ENCODE peak calls at places on chromosomes 16 and 17, in seven cellular contexts. One of them, this sample, is unnamed.

GRCh38 chr16:87713469-87714229 is 52.1 kb downstream of the KLHDC4 start:
- DNase-seq in Karpas-422: no peak
- DNase-seq in astrocyte of the spinal cord: no peak
- DNase-seq in uterus: no peak
- DNase-seq in A549: no peak
- DNase-seq in breast epithelium: no peak
- DNase-seq in AG10803: no peak
- DNase-seq in this sample: no peak

GRCh38 chr16:85291302-85292148 is 179.3 kb upstream of the CIBAR2 start:
- DNase-seq in Karpas-422: no peak
- DNase-seq in astrocyte of the spinal cord: no peak
- DNase-seq in uterus: no peak
- DNase-seq in A549: no peak
- DNase-seq in breast epithelium: no peak
- DNase-seq in AG10803: no peak
- DNase-seq in this sample: no peak

GRCh38 chr16:49952386-49952785 is 72.6 kb upstream of the CNEP1R1 start:
- DNase-seq in Karpas-422: no peak
- DNase-seq in astrocyte of the spinal cord: no peak
- DNase-seq in uterus: no peak
- DNase-seq in A549: peak
- DNase-seq in breast epithelium: no peak
- DNase-seq in AG10803: no peak
- DNase-seq in this sample: no peak

GRCh38 chr17:2025220-2025621 is at the start of gene RTN4RL1:
- DNase-seq in Karpas-422: peak
- DNase-seq in astrocyte of the spinal cord: peak
- DNase-seq in uterus: peak
- DNase-seq in A549: peak
- DNase-seq in breast epithelium: peak
- DNase-seq in AG10803: peak
- DNase-seq in this sample: no peak

GRCh38 chr17:39605492-39606433 is 2.0 kb downstream of the NEUROD2 start:
- DNase-seq in Karpas-422: peak
- DNase-seq in astrocyte of the spinal cord: peak
- DNase-seq in uterus: no peak
- DNase-seq in A549: peak
- DNase-seq in breast epithelium: no peak
- DNase-seq in AG10803: no peak
- DNase-seq in this sample: no peak

GRCh38 chr16:46649571-46649970 is 28.4 kb upstream of the SHCBP1 start:
- DNase-seq in Karpas-422: no peak
- DNase-seq in astrocyte of the spinal cord: peak
- DNase-seq in uterus: peak
- DNase-seq in A549: no peak
- DNase-seq in breast epithelium: peak
- DNase-seq in AG10803: no peak
- DNase-seq in this sample: no peak

GRCh38 chr16:66289986-66290385 is 76.5 kb upstream of the CDH5 start:
- DNase-seq in Karpas-422: no peak
- DNase-seq in astrocyte of the spinal cord: no peak
- DNase-seq in uterus: no peak
- DNase-seq in A549: no peak
- DNase-seq in breast epithelium: no peak
- DNase-seq in AG10803: no peak
- DNase-seq in this sample: no peak

GRCh38 chr17:74752415-74752814 is 4.0 kb downstream of the NHERF1 start:
- DNase-seq in Karpas-422: no peak
- DNase-seq in astrocyte of the spinal cord: no peak
- DNase-seq in uterus: no peak
- DNase-seq in A549: no peak
- DNase-seq in breast epithelium: no peak
- DNase-seq in AG10803: no peak
- DNase-seq in this sample: no peak

GRCh38 chr17:63474174-63474913 is 2.5 kb upstream of the ACE start:
- DNase-seq in Karpas-422: no peak
- DNase-seq in astrocyte of the spinal cord: no peak
- DNase-seq in uterus: peak
- DNase-seq in A549: no peak
- DNase-seq in breast epithelium: no peak
- DNase-seq in AG10803: no peak
- DNase-seq in this sample: no peak

GRCh38 chr17:9647014-9647413 is 1.7 kb downstream of the USP43 start:
- DNase-seq in Karpas-422: no peak
- DNase-seq in astrocyte of the spinal cord: no peak
- DNase-seq in uterus: no peak
- DNase-seq in A549: no peak
- DNase-seq in breast epithelium: no peak
- DNase-seq in AG10803: no peak
- DNase-seq in this sample: no peak

GRCh38 chr17:9643611-9644010 is 1.7 kb upstream of the USP43 start:
- DNase-seq in Karpas-422: no peak
- DNase-seq in astrocyte of the spinal cord: no peak
- DNase-seq in uterus: no peak
- DNase-seq in A549: no peak
- DNase-seq in breast epithelium: no peak
- DNase-seq in AG10803: peak
- DNase-seq in this sample: no peak

GRCh38 chr17:9645858-9646555 is 690 bp downstream of the USP43 start:
- DNase-seq in Karpas-422: no peak
- DNase-seq in astrocyte of the spinal cord: peak
- DNase-seq in uterus: no peak
- DNase-seq in A549: peak
- DNase-seq in breast epithelium: peak
- DNase-seq in AG10803: no peak
- DNase-seq in this sample: no peak

GRCh38 chr17:9646556-9646905 is 1.2 kb downstream of the USP43 start:
- DNase-seq in Karpas-422: no peak
- DNase-seq in astrocyte of the spinal cord: peak
- DNase-seq in uterus: no peak
- DNase-seq in A549: no peak
- DNase-seq in breast epithelium: no peak
- DNase-seq in AG10803: no peak
- DNase-seq in this sample: no peak

GRCh38 chr17:9644910-9645751 is at the start of gene USP43:
- DNase-seq in Karpas-422: no peak
- DNase-seq in astrocyte of the spinal cord: no peak
- DNase-seq in uterus: no peak
- DNase-seq in A549: peak
- DNase-seq in breast epithelium: peak
- DNase-seq in AG10803: peak
- DNase-seq in this sample: no peak
- H3K4me3 ChIP-seq in Karpas-422: peak
- H3K4me3 ChIP-seq in astrocyte of the spinal cord: peak
- H3K4me3 ChIP-seq in uterus: peak
- H3K4me3 ChIP-seq in A549: peak
- H3K4me3 ChIP-seq in breast epithelium: peak
- H3K4me3 ChIP-seq in AG10803: peak
- H3K4me3 ChIP-seq in this sample: peak

GRCh38 chr17:43597624-43598358 is 51.7 kb upstream of the ETV4 start:
- DNase-seq in Karpas-422: no peak
- DNase-seq in astrocyte of the spinal cord: no peak
- DNase-seq in uterus: no peak
- DNase-seq in A549: no peak
- DNase-seq in breast epithelium: no peak
- DNase-seq in AG10803: no peak
- DNase-seq in this sample: no peak

GRCh38 chr17:43601280-43602050 is 55.3 kb upstream of the ETV4 start:
- DNase-seq in Karpas-422: no peak
- DNase-seq in astrocyte of the spinal cord: peak
- DNase-seq in uterus: peak
- DNase-seq in A549: no peak
- DNase-seq in breast epithelium: peak
- DNase-seq in AG10803: peak
- DNase-seq in this sample: peak

GRCh38 chr17:43599046-43599395 is 52.9 kb upstream of the ETV4 start:
- DNase-seq in Karpas-422: no peak
- DNase-seq in astrocyte of the spinal cord: no peak
- DNase-seq in uterus: no peak
- DNase-seq in A549: no peak
- DNase-seq in breast epithelium: no peak
- DNase-seq in AG10803: no peak
- DNase-seq in this sample: no peak

GRCh38 chr17:43599835-43600234 is 53.7 kb upstream of the ETV4 start:
- DNase-seq in Karpas-422: no peak
- DNase-seq in astrocyte of the spinal cord: peak
- DNase-seq in uterus: peak
- DNase-seq in A549: peak
- DNase-seq in breast epithelium: peak
- DNase-seq in AG10803: peak
- DNase-seq in this sample: no peak

GRCh38 chr17:43598359-43599045 is 52.4 kb upstream of the ETV4 start:
- DNase-seq in Karpas-422: no peak
- DNase-seq in astrocyte of the spinal cord: no peak
- DNase-seq in uterus: no peak
- DNase-seq in A549: no peak
- DNase-seq in breast epithelium: no peak
- DNase-seq in AG10803: no peak
- DNase-seq in this sample: no peak
- H3K4me3 ChIP-seq in Karpas-422: no peak
- H3K4me3 ChIP-seq in astrocyte of the spinal cord: no peak
- H3K4me3 ChIP-seq in uterus: no peak
- H3K4me3 ChIP-seq in A549: no peak
- H3K4me3 ChIP-seq in breast epithelium: no peak
- H3K4me3 ChIP-seq in AG10803: no peak
- H3K4me3 ChIP-seq in this sample: no peak

GRCh38 chr17:41784207-41784744 is 2.2 kb downstream of the JUP start:
- DNase-seq in Karpas-422: no peak
- DNase-seq in astrocyte of the spinal cord: no peak
- DNase-seq in uterus: peak
- DNase-seq in A549: peak
- DNase-seq in breast epithelium: peak
- DNase-seq in AG10803: no peak
- DNase-seq in this sample: no peak

GRCh38 chr17:41779954-41780353 is 6.6 kb downstream of the JUP start:
- DNase-seq in Karpas-422: no peak
- DNase-seq in astrocyte of the spinal cord: no peak
- DNase-seq in uterus: no peak
- DNase-seq in A549: no peak
- DNase-seq in breast epithelium: no peak
- DNase-seq in AG10803: no peak
- DNase-seq in this sample: no peak

GRCh38 chr17:41785091-41785875 is 1.2 kb downstream of the JUP start:
- DNase-seq in Karpas-422: no peak
- DNase-seq in astrocyte of the spinal cord: no peak
- DNase-seq in uterus: no peak
- DNase-seq in A549: peak
- DNase-seq in breast epithelium: no peak
- DNase-seq in AG10803: no peak
- DNase-seq in this sample: no peak

GRCh38 chr17:41782142-41782541 is 4.4 kb downstream of the JUP start:
- DNase-seq in Karpas-422: no peak
- DNase-seq in astrocyte of the spinal cord: no peak
- DNase-seq in uterus: peak
- DNase-seq in A549: no peak
- DNase-seq in breast epithelium: no peak
- DNase-seq in AG10803: no peak
- DNase-seq in this sample: no peak

DNA sequence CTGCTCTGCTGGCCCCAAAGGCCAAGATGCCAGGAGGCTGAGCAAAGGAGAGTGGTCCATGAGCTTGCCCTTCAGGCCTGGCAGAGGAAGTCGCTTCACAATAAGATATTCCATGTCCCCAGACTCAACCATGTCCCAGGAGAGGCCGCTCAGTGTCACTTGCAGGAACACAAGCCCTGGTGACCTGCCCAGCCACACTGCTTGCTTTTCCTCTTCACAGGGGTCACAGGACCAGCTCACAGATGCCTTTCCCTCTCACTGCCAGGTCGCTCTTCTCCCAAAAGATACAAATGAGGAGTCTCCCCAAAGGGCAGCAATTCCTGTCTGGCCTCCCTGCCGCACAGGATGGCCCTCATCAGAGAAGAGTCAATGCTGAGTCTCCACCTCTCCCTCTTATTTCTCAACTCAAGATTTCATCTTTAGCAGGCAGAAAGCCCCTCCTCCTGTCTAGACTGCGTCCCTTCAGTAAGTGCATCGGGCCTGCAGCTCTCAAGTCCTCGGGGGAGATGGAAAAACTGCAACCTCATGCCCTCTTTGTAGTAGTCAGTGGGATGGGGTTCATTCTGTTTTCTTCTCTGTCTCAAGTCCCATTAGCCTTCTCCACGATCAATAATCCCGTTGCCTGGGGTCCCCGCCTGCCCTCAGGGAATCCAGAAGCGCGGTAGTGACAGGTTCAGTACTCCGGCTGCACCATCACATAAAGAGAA is 5.0 kb downstream of the JUP start:
- DNase-seq in Karpas-422: no peak
- DNase-seq in astrocyte of the spinal cord: no peak
- DNase-seq in uterus: no peak
- DNase-seq in A549: peak
- DNase-seq in breast epithelium: no peak
- DNase-seq in AG10803: no peak
- DNase-seq in this sample: no peak
- H3K4me3 ChIP-seq in Karpas-422: no peak
- H3K4me3 ChIP-seq in astrocyte of the spinal cord: no peak
- H3K4me3 ChIP-seq in uterus: no peak
- H3K4me3 ChIP-seq in A549: no peak
- H3K4me3 ChIP-seq in breast epithelium: peak
- H3K4me3 ChIP-seq in AG10803: no peak
- H3K4me3 ChIP-seq in this sample: no peak

GRCh38 chr16:21646721-21647561 is 5.5 kb downstream of the IGSF6 start:
- DNase-seq in Karpas-422: peak
- DNase-seq in astrocyte of the spinal cord: no peak
- DNase-seq in uterus: no peak
- DNase-seq in A549: no peak
- DNase-seq in breast epithelium: no peak
- DNase-seq in AG10803: no peak
- DNase-seq in this sample: no peak

GRCh38 chr16:21644674-21645073 is 7.7 kb downstream of the IGSF6 start:
- DNase-seq in Karpas-422: peak
- DNase-seq in astrocyte of the spinal cord: no peak
- DNase-seq in uterus: no peak
- DNase-seq in A549: no peak
- DNase-seq in breast epithelium: no peak
- DNase-seq in AG10803: no peak
- DNase-seq in this sample: no peak

GRCh38 chr16:21643787-21644186 is 8.6 kb downstream of the IGSF6 start:
- DNase-seq in Karpas-422: no peak
- DNase-seq in astrocyte of the spinal cord: no peak
- DNase-seq in uterus: no peak
- DNase-seq in A549: no peak
- DNase-seq in breast epithelium: no peak
- DNase-seq in AG10803: no peak
- DNase-seq in this sample: no peak

GRCh38 chr16:21646091-21646490 is 6.3 kb downstream of the IGSF6 start:
- DNase-seq in Karpas-422: peak
- DNase-seq in astrocyte of the spinal cord: no peak
- DNase-seq in uterus: no peak
- DNase-seq in A549: no peak
- DNase-seq in breast epithelium: no peak
- DNase-seq in AG10803: no peak
- DNase-seq in this sample: no peak

DNA sequence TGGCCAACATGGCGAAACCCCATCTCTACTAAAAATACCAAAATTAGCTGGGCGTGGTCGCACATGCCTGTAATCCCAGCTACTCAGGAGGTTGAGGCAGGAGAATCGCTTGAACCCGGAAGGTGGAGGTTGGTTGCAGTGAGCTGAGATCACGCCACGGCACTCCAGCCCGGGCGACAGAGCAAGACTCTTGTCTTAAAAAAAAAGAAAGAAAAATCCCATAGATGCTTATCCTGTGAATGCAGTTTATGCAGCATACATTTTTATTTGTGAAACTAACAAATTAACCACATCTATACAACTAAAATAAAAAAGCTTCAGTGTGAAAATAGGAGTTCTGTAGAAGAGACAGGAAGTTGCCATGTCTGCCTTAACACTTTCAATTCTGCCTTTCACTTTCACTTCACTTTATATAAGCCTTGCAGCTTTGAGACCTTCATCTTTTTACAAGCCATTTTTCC is 7.1 kb downstream of the IGSF6 start:
- DNase-seq in Karpas-422: peak
- DNase-seq in astrocyte of the spinal cord: peak
- DNase-seq in uterus: no peak
- DNase-seq in A549: no peak
- DNase-seq in breast epithelium: no peak
- DNase-seq in AG10803: peak
- DNase-seq in this sample: no peak
- H3K4me3 ChIP-seq in Karpas-422: peak
- H3K4me3 ChIP-seq in astrocyte of the spinal cord: no peak
- H3K4me3 ChIP-seq in uterus: peak
- H3K4me3 ChIP-seq in A549: no peak
- H3K4me3 ChIP-seq in breast epithelium: peak
- H3K4me3 ChIP-seq in AG10803: peak
- H3K4me3 ChIP-seq in this sample: peak

This sample was measured in thoracic aorta.